ENCODE peak calls at places on chromosomes 6 and 20, in seven cellular contexts. P, Q, Z, W, I, B and K are unnamed samples.

GRCh38 chr6:20352346-20352745 is 49.3 kb upstream of the E2F3 start:
- DNase-seq in P (no peak), Q (no peak), Z (no peak), W (no peak), I (no peak), B (no peak), K (peak; percentile 20)

GRCh38 chr20:63518946-63519764 is 1.4 kb upstream of the PPDPF start:
- DNase-seq in P (no peak), Q (no peak), Z (no peak), W (no peak), I (no peak), B (no peak), K (no peak)

GRCh38 chr6:133817460-133818047 is 71.4 kb upstream of the TCF21 start:
- DNase-seq in P (no peak), Q (peak; percentile 14), Z (no peak), W (no peak), I (peak; percentile 7), B (no peak), K (peak; percentile 38)

GRCh38 chr6:41477572-41477971 is 68.6 kb upstream of the FOXP4 start:
- DNase-seq in P (no peak), Q (no peak), Z (no peak), W (no peak), I (no peak), B (no peak), K (no peak)

GRCh38 chr6:133040025-133040838 is 200.9 kb upstream of the EYA4 start:
- DNase-seq in P (peak; percentile 26), Q (peak; percentile 1), Z (peak; percentile 34), W (no peak), I (peak; percentile 22), B (no peak), K (no peak)

GRCh38 chr6:128204621-128205020 is 303.8 kb upstream of the THEMIS start:
- DNase-seq in P (no peak), Q (no peak), Z (no peak), W (no peak), I (peak; percentile 23), B (no peak), K (no peak)

GRCh38 chr20:25484911-25485511 is 77.5 kb downstream of the GINS1 start:
- DNase-seq in P (no peak), Q (no peak), Z (no peak), W (no peak), I (no peak), B (no peak), K (no peak)

GRCh38 chr20:62550087-62550565 is 74.3 kb upstream of the GATA5 start:
- DNase-seq in P (no peak), Q (no peak), Z (no peak), W (no peak), I (no peak), B (no peak), K (no peak)